ENCODE peak calls at places on chromosome 3, in nine cellular contexts. One of them, this sample, is unnamed.

GRCh38 chr3:53744351-53744750 is 101.9 kb downstream of the CHDH start:
- DNase-seq in A172: no peak
- DNase-seq in anterior cingulate cortex: no peak
- DNase-seq in natural killer cell: no peak
- DNase-seq in RPMI8226: peak
- DNase-seq in left cardiac atrium: no peak
- DNase-seq in NCI-H460: no peak
- DNase-seq in activated gamma-delta T cell: no peak
- DNase-seq in T1000: no peak
- DNase-seq in this sample: no peak

GRCh38 chr3:166837535-166837934 is 542.6 kb downstream of the ZBBX start:
- DNase-seq in A172: peak
- DNase-seq in anterior cingulate cortex: no peak
- DNase-seq in natural killer cell: no peak
- DNase-seq in RPMI8226: peak
- DNase-seq in left cardiac atrium: no peak
- DNase-seq in NCI-H460: no peak
- DNase-seq in activated gamma-delta T cell: no peak
- DNase-seq in T1000: no peak
- DNase-seq in this sample: no peak

GRCh38 chr3:15384510-15385237 is 42.7 kb downstream of the METTL6 start:
- DNase-seq in A172: peak
- DNase-seq in anterior cingulate cortex: no peak
- DNase-seq in natural killer cell: no peak
- DNase-seq in RPMI8226: peak
- DNase-seq in left cardiac atrium: no peak
- DNase-seq in NCI-H460: no peak
- DNase-seq in activated gamma-delta T cell: no peak
- DNase-seq in T1000: no peak
- DNase-seq in this sample: no peak

GRCh38 chr3:49020335-49021212 is 1.3 kb upstream of the NDUFAF3 start:
- DNase-seq in A172: no peak
- DNase-seq in anterior cingulate cortex: no peak
- DNase-seq in natural killer cell: peak
- DNase-seq in RPMI8226: peak
- DNase-seq in left cardiac atrium: peak
- DNase-seq in NCI-H460: no peak
- DNase-seq in activated gamma-delta T cell: no peak
- DNase-seq in T1000: no peak
- DNase-seq in this sample: peak

GRCh38 chr3:149375164-149375823 is 2.2 kb downstream of the TM4SF1 start:
- DNase-seq in A172: no peak
- DNase-seq in anterior cingulate cortex: no peak
- DNase-seq in natural killer cell: no peak
- DNase-seq in RPMI8226: no peak
- DNase-seq in left cardiac atrium: no peak
- DNase-seq in NCI-H460: no peak
- DNase-seq in activated gamma-delta T cell: no peak
- DNase-seq in T1000: no peak
- DNase-seq in this sample: no peak

GRCh38 chr3:54897028-54897711 is 30.7 kb downstream of the LRTM1 start:
- DNase-seq in A172: peak
- DNase-seq in anterior cingulate cortex: no peak
- DNase-seq in natural killer cell: no peak
- DNase-seq in RPMI8226: no peak
- DNase-seq in left cardiac atrium: no peak
- DNase-seq in NCI-H460: no peak
- DNase-seq in activated gamma-delta T cell: no peak
- DNase-seq in T1000: no peak
- DNase-seq in this sample: peak

GRCh38 chr3:158961497-158961896 is 159.6 kb downstream of the MFSD1 start:
- DNase-seq in A172: no peak
- DNase-seq in anterior cingulate cortex: no peak
- DNase-seq in natural killer cell: no peak
- DNase-seq in RPMI8226: no peak
- DNase-seq in left cardiac atrium: no peak
- DNase-seq in NCI-H460: no peak
- DNase-seq in activated gamma-delta T cell: no peak
- DNase-seq in T1000: no peak
- DNase-seq in this sample: no peak

GRCh38 chr3:21073561-21073960 is 677.4 kb downstream of the ZNF385D start:
- DNase-seq in A172: no peak
- DNase-seq in anterior cingulate cortex: no peak
- DNase-seq in natural killer cell: no peak
- DNase-seq in RPMI8226: no peak
- DNase-seq in left cardiac atrium: no peak
- DNase-seq in NCI-H460: no peak
- DNase-seq in activated gamma-delta T cell: no peak
- DNase-seq in T1000: no peak
- DNase-seq in this sample: no peak

GRCh38 chr3:195239121-195239520 is 31.8 kb downstream of the XXYLT1 start:
- DNase-seq in A172: no peak
- DNase-seq in anterior cingulate cortex: no peak
- DNase-seq in natural killer cell: no peak
- DNase-seq in RPMI8226: peak
- DNase-seq in left cardiac atrium: no peak
- DNase-seq in NCI-H460: no peak
- DNase-seq in activated gamma-delta T cell: no peak
- DNase-seq in T1000: no peak
- DNase-seq in this sample: no peak

GRCh38 chr3:40292637-40293036 is 16.9 kb upstream of the EIF1B start:
- DNase-seq in A172: no peak
- DNase-seq in anterior cingulate cortex: no peak
- DNase-seq in natural killer cell: no peak
- DNase-seq in RPMI8226: no peak
- DNase-seq in left cardiac atrium: no peak
- DNase-seq in NCI-H460: no peak
- DNase-seq in activated gamma-delta T cell: no peak
- DNase-seq in T1000: no peak
- DNase-seq in this sample: peak

GRCh38 chr3:127276396-127276795 is 11.4 kb downstream of the PRR20G start:
- DNase-seq in A172: no peak
- DNase-seq in anterior cingulate cortex: no peak
- DNase-seq in natural killer cell: no peak
- DNase-seq in RPMI8226: no peak
- DNase-seq in left cardiac atrium: no peak
- DNase-seq in NCI-H460: no peak
- DNase-seq in activated gamma-delta T cell: no peak
- DNase-seq in T1000: no peak
- DNase-seq in this sample: no peak

GRCh38 chr3:143973352-143974021 is 1.9 kb downstream of the DIPK2A start:
- DNase-seq in A172: peak
- DNase-seq in anterior cingulate cortex: no peak
- DNase-seq in natural killer cell: no peak
- DNase-seq in RPMI8226: peak
- DNase-seq in left cardiac atrium: no peak
- DNase-seq in NCI-H460: no peak
- DNase-seq in activated gamma-delta T cell: no peak
- DNase-seq in T1000: no peak
- DNase-seq in this sample: peak